ENCODE peak calls at places on chromosome 5, in eight cellular contexts. L is heart right ventricle, U is cardiac fibroblast, M is PC-3, O is pancreas, Q is epithelial cell of proximal tubule, T is heart left ventricle, H is RWPE2. E is an unnamed sample.

GRCh38 chr5:171162602-171163001 is 146.4 kb upstream of the TLX3 start:
- DNase-seq in L (no peak), U (peak; percentile 36), M (peak; percentile 46), O (no peak), Q (no peak), T (no peak), H (no peak), E (peak; percentile 29)

GRCh38 chr5:178583279-178583678 is 6.9 kb downstream of the COL23A1 start:
- DNase-seq in L (no peak), U (no peak), M (no peak), O (no peak), Q (no peak), T (no peak), H (no peak), E (no peak)

GRCh38 chr5:81639556-81639955 is 111.3 kb downstream of the SSBP2 start:
- DNase-seq in L (no peak), U (peak; percentile 7), M (no peak), O (no peak), Q (no peak), T (no peak), H (no peak), E (no peak)

GRCh38 chr5:127577458-127577857 is 60.0 kb downstream of the PRRC1 start:
- DNase-seq in L (no peak), U (peak; percentile 37), M (no peak), O (no peak), Q (no peak), T (no peak), H (no peak), E (no peak)

GRCh38 chr5:40436535-40437237 is 243.0 kb upstream of the PTGER4 start:
- DNase-seq in L (no peak), U (no peak), M (no peak), O (no peak), Q (no peak), T (no peak), H (no peak), E (no peak)

GRCh38 chr5:13909271-13909670 is 35.2 kb downstream of the DNAH5 start:
- DNase-seq in L (no peak), U (no peak), M (no peak), O (no peak), Q (no peak), T (no peak), H (no peak), E (no peak)

GRCh38 chr5:81776258-81776657 is 25.4 kb upstream of the SSBP2 start:
- DNase-seq in L (no peak), U (no peak), M (no peak), O (no peak), Q (no peak), T (no peak), H (no peak), E (peak; percentile 16)

GRCh38 chr5:180352116-180352975 is 790 bp downstream of the GFPT2 start:
- DNase-seq in L (peak; percentile 49), U (peak; percentile 57), M (no peak), O (peak; percentile 68), Q (no peak), T (no peak), H (peak; percentile 62), E (no peak)

GRCh38 chr5:6704361-6704851 is 8.8 kb upstream of the TENT4A start:
- DNase-seq in L (peak; percentile 70), U (peak; percentile 88), M (peak; percentile 95), O (no peak), Q (peak; percentile 64), T (peak; percentile 89), H (no peak), E (peak; percentile 91)

GRCh38 chr5:40221796-40222195 is 457.9 kb upstream of the PTGER4 start:
- DNase-seq in L (no peak), U (no peak), M (peak; percentile 93), O (no peak), Q (peak; percentile 40), T (no peak), H (no peak), E (peak; percentile 88)

GRCh38 chr5:112921031-112921832 is 795 bp downstream of the REEP5 start:
- DNase-seq in L (peak; percentile 82), U (peak; percentile 75), M (peak; percentile 63), O (peak; percentile 86), Q (no peak), T (peak; percentile 78), H (peak; percentile 71), E (peak; percentile 60)

GRCh38 chr5:135206862-135207261 is 172.8 kb upstream of the PITX1 start:
- DNase-seq in L (no peak), U (no peak), M (no peak), O (no peak), Q (no peak), T (no peak), H (no peak), E (no peak)

GRCh38 chr5:135207866-135208265 is 173.8 kb upstream of the PITX1 start:
- DNase-seq in L (no peak), U (no peak), M (no peak), O (no peak), Q (no peak), T (no peak), H (no peak), E (no peak)

GRCh38 chr5:135210286-135211055 is 176.4 kb upstream of the PITX1 start:
- DNase-seq in L (no peak), U (peak; percentile 42), M (no peak), O (no peak), Q (no peak), T (no peak), H (no peak), E (no peak)

GRCh38 chr5:135209495-135209837 is 175.4 kb upstream of the PITX1 start:
- DNase-seq in L (no peak), U (no peak), M (no peak), O (no peak), Q (no peak), T (no peak), H (no peak), E (no peak)

DNA sequence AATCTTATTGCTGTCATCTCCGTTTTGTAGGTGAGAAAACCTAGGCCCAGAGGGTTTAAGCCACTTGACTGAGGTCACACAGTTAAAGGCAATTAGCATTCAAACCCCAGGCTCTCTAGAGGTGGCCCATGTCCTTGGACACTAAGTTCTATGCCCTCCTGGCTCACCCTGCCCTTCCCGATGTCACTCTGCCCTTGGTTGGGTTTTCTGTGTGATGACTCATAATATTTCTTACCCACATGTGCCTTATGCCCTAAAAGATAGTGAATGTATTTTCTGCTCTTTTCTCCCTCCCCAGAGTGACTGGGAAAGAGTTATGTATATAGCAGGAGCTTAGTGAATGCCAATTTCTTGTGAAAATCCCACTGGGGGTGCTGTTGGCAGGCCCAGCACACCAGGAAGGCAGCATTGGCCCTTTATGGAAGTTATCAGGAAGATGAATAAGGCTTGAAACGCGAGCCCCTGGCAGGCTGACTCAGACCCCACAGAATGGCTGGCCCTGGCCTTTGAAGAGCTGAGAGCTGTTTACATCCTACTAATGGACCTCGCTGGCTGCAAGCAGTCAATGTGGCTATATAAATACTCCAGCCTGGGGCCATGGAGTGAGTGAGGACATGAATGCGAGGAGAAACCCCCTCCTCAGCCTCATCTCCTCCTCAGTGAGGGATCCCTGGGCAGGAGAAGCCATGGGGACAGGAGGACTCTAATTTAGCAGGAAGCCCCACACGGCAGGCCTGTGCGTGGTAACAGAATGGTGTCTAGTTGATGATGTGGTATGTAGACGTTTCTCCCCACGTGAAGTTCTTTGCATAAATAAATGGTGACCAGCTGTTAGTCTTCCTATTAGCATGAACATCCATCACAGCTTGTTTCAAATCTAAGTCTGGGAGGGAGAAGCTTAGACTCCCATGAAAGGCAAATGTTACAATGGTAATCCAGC is 174.8 kb upstream of the PITX1 start:
- DNase-seq in L (no peak), U (peak; percentile 97), M (peak; percentile 87), O (no peak), Q (no peak), T (no peak), H (peak; percentile 87), E (peak; percentile 89)
- TF ChIP-seq CTCF in L (no peak), U (peak; percentile 36), M (peak; percentile 55), O (no peak), Q (peak; percentile 13), T (no peak), H (peak; percentile 84), E (no peak)

GRCh38 chr5:111226556-111226955 is 2.4 kb downstream of the CAMK4 start:
- DNase-seq in L (no peak), U (no peak), M (no peak), O (no peak), Q (no peak), T (no peak), H (no peak), E (no peak)

GRCh38 chr5:111225926-111226325 is 1.7 kb downstream of the CAMK4 start:
- DNase-seq in L (no peak), U (no peak), M (no peak), O (no peak), Q (no peak), T (no peak), H (no peak), E (no peak)

GRCh38 chr5:111224561-111224989 is 391 bp downstream of the CAMK4 start:
- DNase-seq in L (no peak), U (no peak), M (no peak), O (no peak), Q (no peak), T (no peak), H (peak; percentile 61), E (no peak)

GRCh38 chr5:111223086-111223789 is 946 bp upstream of the CAMK4 start:
- DNase-seq in L (no peak), U (no peak), M (peak; percentile 33), O (no peak), Q (no peak), T (no peak), H (no peak), E (peak; percentile 53)

DNA sequence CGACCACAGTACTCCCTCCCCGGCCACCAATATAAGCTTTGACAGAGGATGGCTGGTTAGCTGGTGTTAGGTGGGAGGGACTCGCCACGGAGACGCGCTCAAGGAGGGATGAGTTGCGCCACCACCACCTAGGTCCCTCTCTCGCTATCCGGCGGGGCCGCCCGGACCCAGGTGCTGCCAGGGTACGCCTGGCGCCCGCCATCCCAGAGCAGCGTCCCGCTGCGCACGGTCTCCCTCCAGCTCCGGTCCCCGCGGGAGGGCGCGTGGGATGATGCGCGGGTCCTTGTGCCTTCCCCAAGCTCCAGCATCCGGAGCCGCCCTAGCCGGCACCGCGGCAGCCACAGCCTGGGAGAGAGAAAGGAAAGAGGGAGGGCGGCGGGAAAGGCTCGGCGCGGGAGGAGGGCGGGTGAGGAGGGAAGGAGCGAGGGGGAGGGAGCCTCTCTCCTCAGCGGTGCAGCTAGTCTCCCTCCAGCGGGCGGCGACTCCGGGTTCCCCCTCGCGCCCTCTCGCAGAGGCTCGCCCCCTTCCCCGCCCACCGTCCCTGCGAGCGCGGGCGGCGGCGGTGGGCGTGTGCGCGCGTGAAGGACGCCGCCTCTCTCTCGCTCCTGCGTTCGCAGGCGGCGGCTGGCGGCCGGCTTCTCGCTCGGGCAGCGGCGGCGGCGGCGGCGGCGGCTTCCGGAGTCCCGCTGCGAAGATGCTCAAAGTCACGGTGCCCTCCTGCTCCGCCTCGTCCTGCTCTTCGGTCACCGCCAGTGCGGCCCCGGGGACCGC is at the start of gene CAMK4:
- DNase-seq in L (peak; percentile 55), U (peak; percentile 73), M (peak; percentile 26), O (peak; percentile 75), Q (no peak), T (peak; percentile 54), H (peak; percentile 79), E (peak; percentile 55)
- TF ChIP-seq CTCF in L (peak; percentile 18), U (peak; percentile 16), M (no peak), O (no peak), Q (peak; percentile 2), T (no peak), H (peak; percentile 55), E (no peak)

GRCh38 chr5:147935032-147935431 is 28.7 kb upstream of the C5orf46 start:
- DNase-seq in L (no peak), U (peak; percentile 55), M (peak; percentile 96), O (no peak), Q (peak; percentile 9), T (no peak), H (no peak), E (peak; percentile 85)
- TF ChIP-seq CTCF in L (peak; percentile 46), U (peak; percentile 42), M (peak; percentile 96), O (peak; percentile 32), Q (peak; percentile 57), T (no peak), H (peak; percentile 84), E (peak; percentile 60)

GRCh38 chr5:1672396-1672795 is 127.2 kb downstream of the MRPL36 start:
- DNase-seq in L (no peak), U (no peak), M (no peak), O (no peak), Q (no peak), T (no peak), H (no peak), E (no peak)
- TF ChIP-seq CTCF in L (no peak), U (no peak), M (peak; percentile 16), O (no peak), Q (no peak), T (no peak), H (no peak), E (no peak)

E was measured in epithelial cell of esophagus.